ENCODE peak calls at places on chromosome 17, in nine cellular contexts. T is neural crest cell, R is mesothelial cell of epicardium, H is uterus, L is B cell, I is GM10248, M is PC-9, A is mammary epithelial cell, U is foreskin fibroblast. Y is an unnamed sample.

GRCh38 chr17:58242171-58242784 is 3.9 kb downstream of the LPO start:
- DNase-seq in T (no peak), R (no peak), H (no peak), L (no peak), I (no peak), M (no peak), A (no peak), U (no peak), Y (no peak)

GRCh38 chr17:45848868-45849535 is 4.3 kb downstream of the SPPL2C start:
- DNase-seq in T (no peak), R (no peak), H (no peak), L (no peak), I (no peak), M (no peak), A (no peak), U (no peak), Y (no peak)

GRCh38 chr17:40124279-40125141 is 2.7 kb downstream of the MSL1 start:
- DNase-seq in T (no peak), R (no peak), H (no peak), L (no peak), I (no peak), M (no peak), A (peak; percentile 26), U (peak; percentile 45), Y (no peak)

GRCh38 chr17:31388770-31389672 is 2.5 kb upstream of the RAB11FIP4 start:
- DNase-seq in T (peak; percentile 55), R (no peak), H (no peak), L (no peak), I (peak; percentile 66), M (peak; percentile 40), A (no peak), U (peak; percentile 45), Y (no peak)

GRCh38 chr17:65371702-65372101 is 189.7 kb downstream of the AXIN2 start:
- DNase-seq in T (no peak), R (no peak), H (no peak), L (no peak), I (no peak), M (no peak), A (no peak), U (no peak), Y (no peak)

GRCh38 chr17:32854834-32855389 is 22.0 kb downstream of the MYO1D start:
- DNase-seq in T (no peak), R (no peak), H (no peak), L (no peak), I (no peak), M (no peak), A (no peak), U (no peak), Y (no peak)

GRCh38 chr17:61713035-61713434 is 122.0 kb upstream of the NACA2 start:
- DNase-seq in T (no peak), R (no peak), H (no peak), L (no peak), I (no peak), M (no peak), A (no peak), U (no peak), Y (no peak)

GRCh38 chr17:76791053-76791980 is 53.4 kb downstream of the MFSD11 start:
- DNase-seq in T (no peak), R (no peak), H (peak; percentile 19), L (no peak), I (peak; percentile 46), M (no peak), A (peak; percentile 65), U (peak; percentile 69), Y (peak; percentile 68)

GRCh38 chr17:59299400-59300092 is 31.9 kb upstream of the YPEL2 start:
- DNase-seq in T (no peak), R (no peak), H (no peak), L (no peak), I (no peak), M (no peak), A (no peak), U (no peak), Y (no peak)

GRCh38 chr17:66343531-66344078 is 41.2 kb downstream of the PRKCA start:
- DNase-seq in T (no peak), R (no peak), H (no peak), L (no peak), I (no peak), M (no peak), A (no peak), U (peak; percentile 38), Y (no peak)

GRCh38 chr17:67992541-67993152 is 3.6 kb downstream of the C17orf58 start:
- DNase-seq in T (no peak), R (no peak), H (no peak), L (no peak), I (no peak), M (no peak), A (peak; percentile 2), U (no peak), Y (peak; percentile 2)

GRCh38 chr17:43852571-43852970 is 5.6 kb downstream of the CD300LG start:
- DNase-seq in T (no peak), R (no peak), H (no peak), L (no peak), I (no peak), M (no peak), A (no peak), U (no peak), Y (no peak)
- TF ChIP-seq CTCF in T (no peak), R (no peak), H (no peak), L (no peak), I (no peak), M (no peak), A (no peak), U (no peak), Y (no peak)

GRCh38 chr17:7324438-7324779 is 4.7 kb downstream of the NEURL4 start:
- DNase-seq in T (no peak), R (no peak), H (no peak), L (no peak), I (no peak), M (no peak), A (no peak), U (no peak), Y (no peak)
- TF ChIP-seq CTCF in T (no peak), R (peak; percentile 42), H (no peak), L (peak; percentile 64), I (no peak), M (peak; percentile 41), A (no peak), U (no peak), Y (no peak)

GRCh38 chr17:74599531-74599939 is 7.5 kb upstream of the CD300LD start:
- DNase-seq in T (no peak), R (no peak), H (no peak), L (no peak), I (no peak), M (no peak), A (peak; percentile 38), U (no peak), Y (peak; percentile 60)

GRCh38 chr17:74604200-74604599 is 12.1 kb upstream of the CD300LD start:
- DNase-seq in T (no peak), R (no peak), H (no peak), L (peak; percentile 52), I (no peak), M (no peak), A (no peak), U (no peak), Y (no peak)

GRCh38 chr17:74603032-74603635 is 11.1 kb upstream of the CD300LD start:
- DNase-seq in T (no peak), R (no peak), H (no peak), L (no peak), I (no peak), M (no peak), A (no peak), U (no peak), Y (no peak)

GRCh38 chr17:74603746-74604145 is 11.7 kb upstream of the CD300LD start:
- DNase-seq in T (no peak), R (no peak), H (no peak), L (no peak), I (no peak), M (no peak), A (no peak), U (no peak), Y (no peak)

DNA sequence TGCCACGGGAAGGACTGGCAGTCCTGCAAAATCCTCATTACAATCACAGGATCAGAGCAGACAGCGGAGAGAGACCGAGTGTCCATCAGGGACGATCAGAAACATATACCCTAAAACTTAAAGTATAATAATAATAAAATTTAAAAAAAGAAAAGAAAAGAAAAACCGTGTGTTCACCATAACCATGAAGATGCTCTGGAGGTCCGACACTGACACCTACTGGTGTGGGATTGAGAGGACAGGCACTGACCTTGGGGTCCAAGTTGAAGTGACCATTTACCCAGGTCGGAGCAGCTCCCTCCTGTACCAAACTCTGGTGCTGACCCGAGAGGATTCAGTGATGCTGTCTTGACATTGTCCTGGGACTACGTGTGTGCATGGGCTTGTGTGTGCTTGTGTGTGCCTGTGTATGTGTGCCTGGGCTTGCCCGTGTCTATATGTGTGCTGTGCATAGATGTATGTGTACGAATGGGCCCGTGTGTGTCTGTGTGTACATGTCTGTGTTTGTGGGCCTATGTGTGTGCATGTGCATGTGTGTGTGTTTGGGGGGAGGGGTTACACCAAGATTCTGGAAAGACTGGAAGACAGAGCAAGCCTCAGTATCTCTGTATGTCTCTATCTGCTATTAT is 10.0 kb upstream of the CD300LD start:
- DNase-seq in T (peak; percentile 54), R (no peak), H (no peak), L (no peak), I (peak; percentile 65), M (peak; percentile 24), A (peak; percentile 28), U (peak; percentile 38), Y (peak; percentile 30)
- TF ChIP-seq CTCF in T (peak; percentile 72), R (peak; percentile 59), H (no peak), L (peak; percentile 66), I (peak; percentile 62), M (peak; percentile 69), A (peak; percentile 73), U (peak; percentile 52), Y (peak; percentile 84)

GRCh38 chr17:39104657-39105056 is 46.8 kb downstream of the PLXDC1 start:
- DNase-seq in T (no peak), R (no peak), H (no peak), L (no peak), I (no peak), M (no peak), A (no peak), U (no peak), Y (no peak)

GRCh38 chr17:39104046-39104445 is 47.4 kb downstream of the PLXDC1 start:
- DNase-seq in T (no peak), R (no peak), H (no peak), L (no peak), I (no peak), M (no peak), A (no peak), U (peak; percentile 65), Y (no peak)

GRCh38 chr17:39107973-39108372 is 43.5 kb downstream of the PLXDC1 start:
- DNase-seq in T (no peak), R (no peak), H (no peak), L (no peak), I (no peak), M (no peak), A (no peak), U (no peak), Y (no peak)

GRCh38 chr17:39107141-39107540 is 44.3 kb downstream of the PLXDC1 start:
- DNase-seq in T (no peak), R (no peak), H (no peak), L (no peak), I (no peak), M (no peak), A (no peak), U (no peak), Y (no peak)

DNA sequence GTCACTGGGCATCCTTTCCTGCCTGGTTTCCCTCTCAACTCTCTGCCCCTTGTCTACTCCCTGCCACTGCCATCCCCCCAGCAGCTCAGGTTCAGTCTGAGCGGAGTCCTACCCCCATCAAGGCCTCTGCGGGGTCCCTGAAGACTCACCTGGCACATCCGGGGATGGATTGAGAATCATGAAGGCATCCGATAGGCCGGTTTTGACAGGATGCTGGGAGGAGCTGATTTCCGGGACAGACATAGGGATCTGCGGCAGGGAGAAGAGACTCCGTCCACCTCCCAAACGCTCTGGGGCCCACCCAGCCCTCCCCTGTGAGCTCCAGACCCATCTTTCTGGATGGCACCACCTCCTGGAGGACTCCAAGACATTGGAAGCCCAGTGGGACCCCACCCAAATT is 45.7 kb downstream of the PLXDC1 start:
- DNase-seq in T (no peak), R (no peak), H (no peak), L (no peak), I (no peak), M (no peak), A (no peak), U (no peak), Y (no peak)
- TF ChIP-seq CTCF in T (no peak), R (no peak), H (no peak), L (no peak), I (no peak), M (no peak), A (no peak), U (no peak), Y (no peak)